ENCODE peak calls at places on chromosomes 6 and 20, in four cellular contexts. K is AG10803, J is HEK293T, P is T follicular helper cell. U is an unnamed sample.
A peak's percentile ranks its signal among the peaks of the same experiment; 100 is the strongest.

GRCh38 chr6:13303668-13304017 is 24.7 kb downstream of the TBC1D7 start:
- DNase-seq in K (peak; percentile 31), J (no peak), P (no peak), U (no peak)

GRCh38 chr6:89375427-89375868 is 22.9 kb upstream of the UBE2J1 start:
- DNase-seq in K (no peak), J (peak; percentile 55), P (peak; percentile 55), U (no peak)

GRCh38 chr20:22374066-22374465 is 210.3 kb downstream of the FOXA2 start:
- DNase-seq in K (no peak), J (no peak), P (no peak), U (no peak)

GRCh38 chr20:4813076-4813838 is 91.5 kb downstream of the PRND start:
- DNase-seq in K (no peak), J (no peak), P (no peak), U (no peak)

GRCh38 chr6:166502453-166502852 is 84.0 kb downstream of the RAMACL start:
- DNase-seq in K (no peak), J (no peak), P (no peak), U (no peak)

GRCh38 chr20:38109657-38110524 is 55.2 kb downstream of the TGM2 start:
- DNase-seq in K (peak; percentile 99), J (peak; percentile 27), P (no peak), U (peak; percentile 56)

GRCh38 chr6:52562915-52563314 is 13.9 kb downstream of the TRAM2 start:
- DNase-seq in K (no peak), J (no peak), P (no peak), U (no peak)

GRCh38 chr20:22180244-22180643 is 404.1 kb downstream of the FOXA2 start:
- DNase-seq in K (no peak), J (peak; percentile 17), P (no peak), U (no peak)

GRCh38 chr20:39903806-39904205 is 785.2 kb downstream of the MAFB start:
- DNase-seq in K (no peak), J (no peak), P (no peak), U (no peak)

GRCh38 chr6:131182991-131183425 is 47.7 kb downstream of the AKAP7 start:
- DNase-seq in K (peak; percentile 52), J (no peak), P (no peak), U (peak; percentile 5)

GRCh38 chr6:130679684-130680083 is 147.5 kb upstream of the SMLR1 start:
- DNase-seq in K (peak; percentile 61), J (no peak), P (no peak), U (no peak)

GRCh38 chr6:7137335-7138106 is 29.8 kb downstream of the RREB1 start:
- DNase-seq in K (peak; percentile 70), J (peak; percentile 39), P (peak; percentile 50), U (peak; percentile 61)

GRCh38 chr6:69835414-69836179 is 30.8 kb upstream of the COL19A1 start:
- DNase-seq in K (peak; percentile 72), J (peak; percentile 46), P (no peak), U (peak; percentile 1)

GRCh38 chr6:85432554-85432953 is 17.3 kb upstream of the NT5E start:
- DNase-seq in K (no peak), J (no peak), P (no peak), U (no peak)

GRCh38 chr6:28794175-28795002 is 129.4 kb downstream of the TRIM27 start:
- DNase-seq in K (peak; percentile 38), J (no peak), P (no peak), U (no peak)

GRCh38 chr6:52376763-52377162 is 14.8 kb downstream of the PAQR8 start:
- DNase-seq in K (no peak), J (no peak), P (no peak), U (no peak)